ENCODE peak calls at places on chromosomes 4 and X, in four cellular contexts. One of them, this sample, is unnamed.

GRCh38 chrX:148203531-148203930 is 222.4 kb downstream of the FMR1NB start:
- DNase-seq in K562: no peak
- DNase-seq in fibroblast of lung: no peak
- DNase-seq in HCT116: no peak
- DNase-seq in this sample: no peak

GRCh38 chrX:147978931-147979330 is 2.2 kb upstream of the FMR1NB start:
- DNase-seq in K562: no peak
- DNase-seq in fibroblast of lung: no peak
- DNase-seq in HCT116: no peak
- DNase-seq in this sample: no peak

GRCh38 chr4:2994917-2995316 is 31.5 kb downstream of the GRK4 start:
- DNase-seq in K562: no peak
- DNase-seq in fibroblast of lung: no peak
- DNase-seq in HCT116: no peak
- DNase-seq in this sample: no peak

GRCh38 chrX:15525664-15526416 is 25.2 kb downstream of the BMX start:
- DNase-seq in HCT116: no peak
- DNase-seq in K562: no peak
- DNase-seq in fibroblast of lung: no peak
- DNase-seq in this sample: no peak

GRCh38 chr4:139920552-139920951 is 233.4 kb downstream of the MAML3 start:
- DNase-seq in K562: no peak
- DNase-seq in fibroblast of lung: no peak
- DNase-seq in HCT116: no peak
- DNase-seq in this sample: no peak

GRCh38 chr4:21490682-21491081 is 457.9 kb downstream of the KCNIP4 start:
- DNase-seq in fibroblast of lung: no peak
- DNase-seq in K562: no peak
- DNase-seq in HCT116: no peak
- DNase-seq in this sample: no peak

GRCh38 chr4:40211224-40212185 is 14.7 kb downstream of the RHOH start:
- DNase-seq in HCT116: no peak
- DNase-seq in fibroblast of lung: peak
- DNase-seq in K562: no peak
- DNase-seq in this sample: no peak

GRCh38 chr4:95549246-95550138 is 719 bp upstream of the UNC5C start:
- DNase-seq in K562: no peak
- DNase-seq in HCT116: no peak
- DNase-seq in fibroblast of lung: peak
- DNase-seq in this sample: no peak

GRCh38 chr4:6884341-6884870 is 25.2 kb upstream of the TBC1D14 start:
- DNase-seq in fibroblast of lung: peak
- DNase-seq in K562: no peak
- DNase-seq in HCT116: no peak
- DNase-seq in this sample: no peak

GRCh38 chr4:71847300-71847699 is 63.4 kb upstream of the GC start:
- DNase-seq in HCT116: no peak
- DNase-seq in fibroblast of lung: no peak
- DNase-seq in K562: no peak
- DNase-seq in this sample: no peak

GRCh38 chr4:4437798-4438470 is 51.0 kb downstream of the NSG1 start:
- DNase-seq in fibroblast of lung: no peak
- DNase-seq in HCT116: no peak
- DNase-seq in K562: no peak
- DNase-seq in this sample: no peak

GRCh38 chr4:166432842-166433241 is 559.8 kb downstream of the TLL1 start:
- DNase-seq in fibroblast of lung: peak
- DNase-seq in HCT116: no peak
- DNase-seq in K562: no peak
- DNase-seq in this sample: no peak

GRCh38 chr4:175651701-175652100 is 160.4 kb downstream of the GPM6A start:
- DNase-seq in fibroblast of lung: no peak
- DNase-seq in K562: no peak
- DNase-seq in HCT116: no peak
- DNase-seq in this sample: no peak

GRCh38 chr4:174217273-174218126 is 66.0 kb downstream of the FBXO8 start:
- DNase-seq in HCT116: no peak
- DNase-seq in K562: no peak
- DNase-seq in fibroblast of lung: peak
- DNase-seq in this sample: no peak

GRCh38 chr4:2067446-2068197 is 8.5 kb downstream of the NAT8L start:
- DNase-seq in K562: no peak
- DNase-seq in HCT116: no peak
- DNase-seq in fibroblast of lung: no peak
- DNase-seq in this sample: no peak

GRCh38 chr4:138910914-138911336 is 104.7 kb upstream of the NOCT start:
- DNase-seq in K562: peak
- DNase-seq in fibroblast of lung: peak
- DNase-seq in HCT116: no peak
- DNase-seq in this sample: no peak

GRCh38 chr4:41640905-41641304 is 102.9 kb downstream of the LIMCH1 start:
- DNase-seq in K562: no peak
- DNase-seq in fibroblast of lung: no peak
- DNase-seq in HCT116: no peak
- DNase-seq in this sample: no peak

GRCh38 chr4:76856183-76856969 is 41.6 kb downstream of the SOWAHB start:
- DNase-seq in HCT116: no peak
- DNase-seq in fibroblast of lung: peak
- DNase-seq in K562: no peak
- DNase-seq in this sample: no peak

GRCh38 chr4:78312989-78313753 is 238.4 kb upstream of the ANXA3 start:
- DNase-seq in K562: no peak
- DNase-seq in fibroblast of lung: no peak
- DNase-seq in HCT116: no peak
- DNase-seq in this sample: no peak

GRCh38 chr4:187301923-187302322 is 578.3 kb upstream of the FAT1 start:
- DNase-seq in K562: no peak
- DNase-seq in fibroblast of lung: no peak
- DNase-seq in HCT116: no peak
- DNase-seq in this sample: no peak

GRCh38 chr4:53361451-53361850 is 4.4 kb downstream of the SCFD2 start:
- DNase-seq in HCT116: no peak
- DNase-seq in fibroblast of lung: no peak
- DNase-seq in K562: no peak
- DNase-seq in this sample: no peak

GRCh38 chrX:47233333-47234113 is 714 bp downstream of the USP11 start:
- DNase-seq in HCT116: peak
- DNase-seq in fibroblast of lung: peak
- DNase-seq in K562: peak
- DNase-seq in this sample: peak

GRCh38 chrX:109472939-109473713 is 8.8 kb downstream of the GUCY2F start:
- DNase-seq in HCT116: peak
- DNase-seq in K562: no peak
- DNase-seq in fibroblast of lung: peak
- DNase-seq in this sample: peak

GRCh38 chrX:45852884-45853283 is 652.2 kb upstream of the DIPK2B start:
- DNase-seq in HCT116: no peak
- DNase-seq in K562: no peak
- DNase-seq in fibroblast of lung: no peak
- DNase-seq in this sample: no peak

GRCh38 chr4:24794111-24794860 is 1.1 kb upstream of the SOD3 start:
- DNase-seq in K562: no peak
- DNase-seq in HCT116: no peak
- DNase-seq in fibroblast of lung: peak
- DNase-seq in this sample: no peak

GRCh38 chr4:24796632-24797031 is 1.3 kb downstream of the SOD3 start:
- DNase-seq in fibroblast of lung: no peak
- DNase-seq in K562: no peak
- DNase-seq in HCT116: no peak
- DNase-seq in this sample: no peak

GRCh38 chr4:24794916-24795665 is at the start of gene SOD3:
- DNase-seq in HCT116: no peak
- DNase-seq in fibroblast of lung: peak
- DNase-seq in K562: peak
- DNase-seq in this sample: no peak

GRCh38 chr4:24798036-24798610 is 2.8 kb downstream of the SOD3 start:
- DNase-seq in HCT116: no peak
- DNase-seq in K562: no peak
- DNase-seq in fibroblast of lung: no peak
- DNase-seq in this sample: no peak

GRCh38 chr4:24795666-24796381 is 451 bp downstream of the SOD3 start:
- DNase-seq in K562: no peak
- DNase-seq in fibroblast of lung: no peak
- DNase-seq in HCT116: no peak
- DNase-seq in this sample: no peak
- H3K4me2 ChIP-seq in K562: peak
- H3K4me2 ChIP-seq in fibroblast of lung: peak
- H3K4me2 ChIP-seq in HCT116: no peak
- H3K4me2 ChIP-seq in this sample: no peak

DNA sequence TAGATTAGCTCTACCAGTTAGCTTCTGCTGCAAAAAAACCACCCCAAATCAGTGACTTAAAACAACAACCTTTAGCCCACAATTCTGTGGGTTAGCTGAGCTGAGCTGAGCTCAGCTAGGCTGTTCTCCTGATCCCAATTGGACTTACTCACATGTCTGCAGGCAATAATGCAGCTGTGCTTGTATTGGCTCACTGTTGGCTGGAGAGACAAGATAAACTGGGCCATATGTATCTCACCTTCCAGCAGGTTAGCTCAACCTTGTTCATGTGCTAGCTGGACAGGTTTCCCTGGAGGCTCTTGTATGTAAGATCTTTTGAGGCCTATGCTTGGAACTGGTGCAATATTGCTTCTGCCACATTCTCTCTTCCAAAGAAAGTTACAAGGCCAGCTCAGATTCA is 261.5 kb upstream of the ADGRL3 start:
- DNase-seq in HCT116: no peak
- DNase-seq in K562: no peak
- DNase-seq in fibroblast of lung: no peak
- DNase-seq in this sample: no peak
- H2AFZ ChIP-seq in HCT116: no peak
- H2AFZ ChIP-seq in K562: no peak
- H2AFZ ChIP-seq in fibroblast of lung: no peak
- H2AFZ ChIP-seq in this sample: no peak

DNA sequence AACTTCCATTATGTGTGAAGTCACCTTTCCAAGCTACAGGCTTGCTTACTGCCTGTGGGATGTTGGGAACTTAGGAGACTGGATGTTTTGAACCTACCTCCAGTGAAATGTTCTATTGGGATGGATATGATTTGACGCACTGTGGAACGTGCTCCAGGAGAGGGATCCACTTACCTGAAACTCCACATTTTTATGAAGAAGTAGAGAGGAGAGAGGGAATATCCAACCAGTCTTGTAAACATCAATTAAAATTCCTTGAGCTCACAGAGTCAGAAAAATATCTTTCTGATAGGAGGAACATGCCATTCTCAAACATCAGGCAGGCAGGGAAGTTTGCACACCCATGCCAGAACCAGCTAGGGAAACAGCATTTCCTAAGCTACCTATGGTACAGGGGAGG is 91.1 kb upstream of the MAOA start:
- DNase-seq in K562: no peak
- DNase-seq in fibroblast of lung: no peak
- DNase-seq in HCT116: no peak
- DNase-seq in this sample: no peak
- TF ChIP-seq CTCF in K562: no peak
- TF ChIP-seq CTCF in fibroblast of lung: no peak
- TF ChIP-seq CTCF in HCT116: no peak
- TF ChIP-seq CTCF in this sample: no peak

DNA sequence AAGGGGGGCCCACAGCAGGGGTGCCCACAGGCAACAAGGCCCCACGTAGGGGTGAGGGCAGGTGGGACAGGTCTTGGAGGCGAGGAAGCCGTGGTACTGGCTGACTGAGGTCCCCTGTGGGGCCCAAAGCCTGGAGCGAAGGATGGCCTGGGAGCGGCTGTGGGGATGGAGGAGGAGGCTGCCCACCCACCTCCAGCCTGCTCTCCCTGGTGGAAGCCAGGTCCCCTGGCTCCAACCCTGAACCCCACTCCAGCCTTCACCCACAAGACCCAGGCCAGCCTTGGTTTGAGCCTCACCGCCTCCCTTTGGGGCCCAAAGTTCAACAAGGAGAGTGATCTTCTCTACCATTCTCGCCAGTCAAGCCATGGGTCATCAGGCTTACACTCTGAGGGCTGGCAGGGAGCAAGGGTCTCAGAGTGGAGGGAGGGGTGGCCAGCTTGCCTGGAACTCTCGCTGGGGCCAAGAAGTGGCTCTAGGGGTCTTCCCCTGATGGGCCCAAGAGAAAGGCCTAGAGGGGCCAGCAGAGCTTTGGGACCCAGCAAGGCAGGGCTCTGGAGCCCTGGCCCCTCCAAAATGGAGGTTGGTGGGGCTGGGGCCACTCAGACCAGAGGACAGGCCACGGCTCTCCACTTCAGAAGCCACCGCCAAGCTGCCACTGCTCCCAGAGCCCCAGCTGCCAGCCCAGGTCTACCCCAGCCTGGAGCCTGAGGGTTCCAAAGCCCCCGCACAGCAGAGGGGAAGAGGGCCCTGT is 5.0 kb downstream of the PNCK start:
- DNase-seq in HCT116: no peak
- DNase-seq in fibroblast of lung: no peak
- DNase-seq in K562: no peak
- DNase-seq in this sample: no peak
- H3K4me2 ChIP-seq in HCT116: no peak
- H3K4me2 ChIP-seq in fibroblast of lung: no peak
- H3K4me2 ChIP-seq in K562: no peak
- H3K4me2 ChIP-seq in this sample: no peak

DNA sequence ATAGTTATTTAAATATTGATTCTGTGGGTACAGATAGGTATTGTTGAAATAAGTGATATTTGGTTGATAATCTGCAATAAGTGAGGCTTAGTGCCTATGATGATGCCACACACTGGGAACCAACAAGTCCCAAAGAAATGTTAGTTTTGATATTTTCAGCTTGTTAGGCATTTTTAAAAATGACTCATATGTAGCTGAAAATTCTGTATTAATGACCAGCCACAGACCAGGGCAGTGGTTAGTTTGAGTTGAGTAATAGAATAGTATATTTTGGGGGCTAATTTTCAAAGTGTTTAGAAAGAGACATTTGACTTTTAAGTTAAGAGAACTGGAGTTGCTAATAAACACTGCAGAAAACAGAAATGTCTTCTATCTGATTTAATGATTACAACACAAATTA is 9.4 kb downstream of the INTU start:
- DNase-seq in fibroblast of lung: peak
- DNase-seq in HCT116: no peak
- DNase-seq in K562: no peak
- DNase-seq in this sample: no peak
- H2AFZ ChIP-seq in fibroblast of lung: no peak
- H2AFZ ChIP-seq in HCT116: no peak
- H2AFZ ChIP-seq in K562: no peak
- H2AFZ ChIP-seq in this sample: no peak

GRCh38 chrX:19332983-19333382 is 10.7 kb upstream of the PDHA1 start:
- DNase-seq in fibroblast of lung: peak
- DNase-seq in K562: no peak
- DNase-seq in HCT116: no peak
- DNase-seq in this sample: no peak
- TF ChIP-seq CTCF in fibroblast of lung: no peak
- TF ChIP-seq CTCF in K562: no peak
- TF ChIP-seq CTCF in HCT116: no peak
- TF ChIP-seq CTCF in this sample: no peak